ENCODE peak calls at places on chromosomes 11 and 22, in eight cellular contexts. One of them, this sample, is unnamed.

GRCh38 chr11:112830255-112830654 is 131.0 kb upstream of the NCAM1 start:
- DNase-seq in breast epithelium: no peak
- DNase-seq in neural progenitor cell: no peak
- DNase-seq in uterus: no peak
- DNase-seq in endodermal cell: peak
- DNase-seq in fibroblast of lung: no peak
- DNase-seq in Peyer's patch: no peak
- DNase-seq in OCI-LY7: no peak
- DNase-seq in this sample: no peak

GRCh38 chr11:88284306-88285057 is 53.1 kb downstream of the CTSC start:
- DNase-seq in breast epithelium: no peak
- DNase-seq in neural progenitor cell: no peak
- DNase-seq in uterus: no peak
- DNase-seq in endodermal cell: no peak
- DNase-seq in fibroblast of lung: no peak
- DNase-seq in Peyer's patch: no peak
- DNase-seq in OCI-LY7: no peak
- DNase-seq in this sample: no peak

GRCh38 chr11:72353861-72354260 is 80.5 kb downstream of the CLPB start:
- DNase-seq in breast epithelium: no peak
- DNase-seq in neural progenitor cell: no peak
- DNase-seq in uterus: no peak
- DNase-seq in endodermal cell: peak
- DNase-seq in fibroblast of lung: no peak
- DNase-seq in Peyer's patch: no peak
- DNase-seq in OCI-LY7: no peak
- DNase-seq in this sample: no peak

GRCh38 chr11:66123902-66124301 is 53.8 kb downstream of the PACS1 start:
- DNase-seq in breast epithelium: no peak
- DNase-seq in neural progenitor cell: no peak
- DNase-seq in uterus: no peak
- DNase-seq in endodermal cell: no peak
- DNase-seq in fibroblast of lung: no peak
- DNase-seq in Peyer's patch: no peak
- DNase-seq in OCI-LY7: no peak
- DNase-seq in this sample: no peak

GRCh38 chr11:110303414-110303826 is 7.0 kb upstream of the RDX start:
- DNase-seq in breast epithelium: no peak
- DNase-seq in neural progenitor cell: no peak
- DNase-seq in uterus: no peak
- DNase-seq in endodermal cell: no peak
- DNase-seq in fibroblast of lung: no peak
- DNase-seq in Peyer's patch: no peak
- DNase-seq in OCI-LY7: no peak
- DNase-seq in this sample: no peak

GRCh38 chr11:450809-451451 is 851 bp downstream of the PTDSS2 start:
- DNase-seq in breast epithelium: peak
- DNase-seq in neural progenitor cell: peak
- DNase-seq in uterus: peak
- DNase-seq in endodermal cell: peak
- DNase-seq in fibroblast of lung: peak
- DNase-seq in Peyer's patch: peak
- DNase-seq in OCI-LY7: peak
- DNase-seq in this sample: peak

GRCh38 chr11:46127150-46127638 is 5.9 kb upstream of the PHF21A start:
- DNase-seq in breast epithelium: no peak
- DNase-seq in neural progenitor cell: peak
- DNase-seq in uterus: no peak
- DNase-seq in endodermal cell: no peak
- DNase-seq in fibroblast of lung: peak
- DNase-seq in Peyer's patch: no peak
- DNase-seq in OCI-LY7: peak
- DNase-seq in this sample: peak

GRCh38 chr11:44749160-44749559 is 22.4 kb downstream of the TSPAN18 start:
- DNase-seq in breast epithelium: no peak
- DNase-seq in neural progenitor cell: no peak
- DNase-seq in uterus: no peak
- DNase-seq in endodermal cell: peak
- DNase-seq in fibroblast of lung: no peak
- DNase-seq in Peyer's patch: no peak
- DNase-seq in OCI-LY7: no peak
- DNase-seq in this sample: no peak

GRCh38 chr22:33869946-33870345 is 50.3 kb downstream of the LARGE1 start:
- DNase-seq in breast epithelium: no peak
- DNase-seq in neural progenitor cell: no peak
- DNase-seq in uterus: no peak
- DNase-seq in endodermal cell: no peak
- DNase-seq in fibroblast of lung: no peak
- DNase-seq in Peyer's patch: no peak
- DNase-seq in OCI-LY7: no peak
- DNase-seq in this sample: no peak

GRCh38 chr22:42262964-42263363 is 7.5 kb downstream of the TCF20 start:
- DNase-seq in breast epithelium: no peak
- DNase-seq in neural progenitor cell: no peak
- DNase-seq in uterus: no peak
- DNase-seq in endodermal cell: no peak
- DNase-seq in fibroblast of lung: no peak
- DNase-seq in Peyer's patch: peak
- DNase-seq in OCI-LY7: peak
- DNase-seq in this sample: no peak

GRCh38 chr11:69088676-69089146 is 40.0 kb downstream of the TPCN2 start:
- DNase-seq in breast epithelium: peak
- DNase-seq in neural progenitor cell: peak
- DNase-seq in uterus: peak
- DNase-seq in endodermal cell: peak
- DNase-seq in fibroblast of lung: peak
- DNase-seq in Peyer's patch: peak
- DNase-seq in OCI-LY7: peak
- DNase-seq in this sample: peak

GRCh38 chr11:110081462-110082233 is 11.5 kb upstream of the ZC3H12C start:
- DNase-seq in breast epithelium: no peak
- DNase-seq in neural progenitor cell: no peak
- DNase-seq in uterus: no peak
- DNase-seq in endodermal cell: no peak
- DNase-seq in fibroblast of lung: no peak
- DNase-seq in Peyer's patch: no peak
- DNase-seq in OCI-LY7: no peak
- DNase-seq in this sample: no peak

GRCh38 chr11:15113381-15113780 is 1.3 kb upstream of the INSC start:
- DNase-seq in breast epithelium: no peak
- DNase-seq in neural progenitor cell: no peak
- DNase-seq in uterus: no peak
- DNase-seq in endodermal cell: no peak
- DNase-seq in fibroblast of lung: no peak
- DNase-seq in Peyer's patch: peak
- DNase-seq in OCI-LY7: peak
- DNase-seq in this sample: no peak

GRCh38 chr11:102323542-102324261 is 6.4 kb downstream of the BIRC3 start:
- DNase-seq in breast epithelium: no peak
- DNase-seq in neural progenitor cell: no peak
- DNase-seq in uterus: no peak
- DNase-seq in endodermal cell: no peak
- DNase-seq in fibroblast of lung: peak
- DNase-seq in Peyer's patch: no peak
- DNase-seq in OCI-LY7: no peak
- DNase-seq in this sample: peak

GRCh38 chr11:36509694-36510566 is at the start of gene TRAF6:
- DNase-seq in breast epithelium: peak
- DNase-seq in neural progenitor cell: peak
- DNase-seq in uterus: peak
- DNase-seq in endodermal cell: peak
- DNase-seq in fibroblast of lung: peak
- DNase-seq in Peyer's patch: peak
- DNase-seq in OCI-LY7: peak
- DNase-seq in this sample: peak

GRCh38 chr11:79030448-79030847 is 410.4 kb downstream of the TENM4 start:
- DNase-seq in breast epithelium: no peak
- DNase-seq in neural progenitor cell: no peak
- DNase-seq in uterus: peak
- DNase-seq in endodermal cell: peak
- DNase-seq in fibroblast of lung: no peak
- DNase-seq in Peyer's patch: no peak
- DNase-seq in OCI-LY7: no peak
- DNase-seq in this sample: no peak

GRCh38 chr11:104853276-104853675 is 45.0 kb downstream of the CASP12 start:
- DNase-seq in breast epithelium: no peak
- DNase-seq in neural progenitor cell: no peak
- DNase-seq in uterus: no peak
- DNase-seq in endodermal cell: no peak
- DNase-seq in fibroblast of lung: no peak
- DNase-seq in Peyer's patch: no peak
- DNase-seq in OCI-LY7: no peak
- DNase-seq in this sample: no peak

DNA sequence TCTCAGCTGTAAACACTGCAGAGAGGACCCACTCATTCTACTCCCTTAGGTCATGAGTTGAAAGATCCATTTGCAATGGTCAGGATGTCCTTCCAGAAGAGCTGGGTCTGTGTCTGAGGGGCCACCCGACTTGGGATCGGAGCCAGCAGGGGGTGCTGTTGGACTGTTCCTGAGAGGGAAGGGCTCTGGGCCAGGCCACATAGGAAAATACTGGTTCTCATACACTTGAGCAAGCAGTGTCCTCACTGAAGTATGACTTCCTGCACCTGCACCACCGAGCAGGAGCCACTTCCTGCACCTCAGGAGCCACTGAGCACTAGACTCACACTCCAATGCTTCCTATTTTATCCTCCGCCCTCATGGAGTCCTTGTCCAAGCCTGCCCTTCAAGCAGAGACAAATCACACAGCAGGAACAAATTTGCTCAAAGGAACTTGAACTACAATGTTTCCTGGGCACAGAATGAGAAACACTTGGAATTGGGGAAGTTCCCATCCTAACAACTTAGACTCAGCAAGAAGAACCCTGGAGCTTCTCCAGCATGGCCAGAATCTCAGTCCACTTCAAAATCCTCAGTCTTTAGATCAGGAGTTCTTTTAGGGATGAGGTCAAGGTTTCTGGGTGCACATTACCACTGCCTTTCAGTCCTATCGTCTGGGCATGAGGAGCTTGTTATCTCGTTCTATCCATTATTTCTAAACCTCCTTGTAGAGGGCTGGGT is 36.6 kb upstream of the VPREB1 start:
- DNase-seq in breast epithelium: peak
- DNase-seq in neural progenitor cell: peak
- DNase-seq in uterus: peak
- DNase-seq in endodermal cell: peak
- DNase-seq in fibroblast of lung: peak
- DNase-seq in Peyer's patch: peak
- DNase-seq in OCI-LY7: peak
- DNase-seq in this sample: peak
- TF ChIP-seq CTCF in breast epithelium: peak
- TF ChIP-seq CTCF in neural progenitor cell: peak
- TF ChIP-seq CTCF in uterus: no peak
- TF ChIP-seq CTCF in endodermal cell: peak
- TF ChIP-seq CTCF in fibroblast of lung: peak
- TF ChIP-seq CTCF in Peyer's patch: peak
- TF ChIP-seq CTCF in OCI-LY7: peak
- TF ChIP-seq CTCF in this sample: peak

GRCh38 chr11:7449841-7450214 is 35.5 kb upstream of the OLFML1 start:
- DNase-seq in breast epithelium: no peak
- DNase-seq in neural progenitor cell: no peak
- DNase-seq in uterus: no peak
- DNase-seq in endodermal cell: no peak
- DNase-seq in fibroblast of lung: no peak
- DNase-seq in Peyer's patch: no peak
- DNase-seq in OCI-LY7: no peak
- DNase-seq in this sample: no peak
- H3K27ac ChIP-seq in breast epithelium: no peak
- H3K27ac ChIP-seq in neural progenitor cell: no peak
- H3K27ac ChIP-seq in uterus: no peak
- H3K27ac ChIP-seq in endodermal cell: no peak
- H3K27ac ChIP-seq in fibroblast of lung: no peak
- H3K27ac ChIP-seq in Peyer's patch: no peak
- H3K27ac ChIP-seq in OCI-LY7: no peak
- H3K27ac ChIP-seq in this sample: no peak

DNA sequence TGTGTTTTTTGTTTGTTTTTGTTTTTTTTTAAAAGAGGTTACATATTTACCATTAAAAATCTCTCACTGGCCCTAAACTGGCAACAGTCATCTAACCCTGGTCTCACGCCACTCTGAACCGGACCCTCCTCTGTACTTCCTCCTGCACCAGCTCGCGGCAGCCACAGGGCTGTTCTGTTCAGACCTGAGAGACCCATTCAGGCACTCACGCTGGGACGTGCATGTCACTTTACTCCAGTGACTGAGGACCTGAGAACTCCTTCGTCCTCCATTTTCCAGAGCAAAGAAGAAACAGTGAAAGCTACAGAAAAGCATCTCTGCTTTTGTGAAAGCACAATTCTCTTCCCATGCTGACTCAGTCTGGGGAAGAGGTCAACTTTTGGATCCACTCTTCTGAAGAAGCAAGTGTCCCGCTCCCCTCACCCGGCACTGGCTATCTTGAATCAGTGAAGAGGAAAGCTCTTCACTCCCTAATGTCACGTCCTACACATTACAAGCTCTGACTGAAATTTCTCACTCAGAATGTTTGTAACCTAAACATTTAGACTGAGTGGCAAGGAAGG is 24.6 kb downstream of the PISD start:
- DNase-seq in breast epithelium: no peak
- DNase-seq in neural progenitor cell: no peak
- DNase-seq in uterus: no peak
- DNase-seq in endodermal cell: peak
- DNase-seq in fibroblast of lung: no peak
- DNase-seq in Peyer's patch: peak
- DNase-seq in OCI-LY7: peak
- DNase-seq in this sample: no peak
- H3K4me3 ChIP-seq in breast epithelium: peak
- H3K4me3 ChIP-seq in neural progenitor cell: no peak
- H3K4me3 ChIP-seq in uterus: no peak
- H3K4me3 ChIP-seq in endodermal cell: no peak
- H3K4me3 ChIP-seq in fibroblast of lung: no peak
- H3K4me3 ChIP-seq in Peyer's patch: no peak
- H3K4me3 ChIP-seq in OCI-LY7: peak
- H3K4me3 ChIP-seq in this sample: no peak

GRCh38 chr22:46129390-46130041 is 20.8 kb upstream of the PPARA start:
- DNase-seq in breast epithelium: no peak
- DNase-seq in neural progenitor cell: no peak
- DNase-seq in uterus: peak
- DNase-seq in endodermal cell: no peak
- DNase-seq in fibroblast of lung: no peak
- DNase-seq in Peyer's patch: peak
- DNase-seq in OCI-LY7: peak
- DNase-seq in this sample: no peak

GRCh38 chr22:46132830-46133587 is 17.3 kb upstream of the PPARA start:
- DNase-seq in breast epithelium: no peak
- DNase-seq in neural progenitor cell: no peak
- DNase-seq in uterus: no peak
- DNase-seq in endodermal cell: no peak
- DNase-seq in fibroblast of lung: no peak
- DNase-seq in Peyer's patch: no peak
- DNase-seq in OCI-LY7: no peak
- DNase-seq in this sample: no peak

GRCh38 chr22:46133588-46133855 is 16.8 kb upstream of the PPARA start:
- DNase-seq in breast epithelium: no peak
- DNase-seq in neural progenitor cell: no peak
- DNase-seq in uterus: no peak
- DNase-seq in endodermal cell: no peak
- DNase-seq in fibroblast of lung: no peak
- DNase-seq in Peyer's patch: no peak
- DNase-seq in OCI-LY7: no peak
- DNase-seq in this sample: no peak

GRCh38 chr22:46128606-46129005 is 21.7 kb upstream of the PPARA start:
- DNase-seq in breast epithelium: no peak
- DNase-seq in neural progenitor cell: no peak
- DNase-seq in uterus: no peak
- DNase-seq in endodermal cell: no peak
- DNase-seq in fibroblast of lung: no peak
- DNase-seq in Peyer's patch: no peak
- DNase-seq in OCI-LY7: peak
- DNase-seq in this sample: no peak

GRCh38 chr22:46131151-46131587 is 19.2 kb upstream of the PPARA start:
- DNase-seq in breast epithelium: no peak
- DNase-seq in neural progenitor cell: peak
- DNase-seq in uterus: peak
- DNase-seq in endodermal cell: peak
- DNase-seq in fibroblast of lung: no peak
- DNase-seq in Peyer's patch: no peak
- DNase-seq in OCI-LY7: no peak
- DNase-seq in this sample: no peak
- TF ChIP-seq CTCF in breast epithelium: no peak
- TF ChIP-seq CTCF in neural progenitor cell: peak
- TF ChIP-seq CTCF in uterus: no peak
- TF ChIP-seq CTCF in endodermal cell: peak
- TF ChIP-seq CTCF in fibroblast of lung: peak
- TF ChIP-seq CTCF in Peyer's patch: no peak
- TF ChIP-seq CTCF in OCI-LY7: peak
- TF ChIP-seq CTCF in this sample: peak

This sample was measured in brain microvascular endothelial cell.